ENCODE peak calls at places on chromosomes 6 and 20, in eight cellular contexts. R is activated B cell treated with CpG ODN at 0.5 μM for 24 hours; T is H54; B is activated gamma-delta T cell treated with anti-CD3 and anti-CD28 coated beads, Interleukin-2, amount 50 U/mL, for 16 hours; M is stimulated activated CD4-positive, alpha-beta T cell treated with anti-CD3 and anti-CD28 coated beads, Interleukin-15, amount 100 ng/mL, for 24 hours; X is heart right ventricle; H is naive thymus-derived CD4-positive, alpha-beta T cell; L is astrocyte of the spinal cord. N is an unnamed sample.

GRCh38 chr20:17314262-17314661 is 87.4 kb downstream of the PCSK2 start:
- DNase-seq in H (no peak), L (no peak), T (no peak), B (no peak), M (no peak), X (no peak), R (no peak), N (no peak)

GRCh38 chr6:89956182-89956581 is 61.9 kb downstream of the GJA10 start:
- DNase-seq in R (no peak), T (no peak), B (no peak), M (peak; percentile 53), X (no peak), H (no peak), L (no peak), N (no peak)

GRCh38 chr6:163392533-163392932 is 22.0 kb upstream of the QKI start:
- DNase-seq in T (no peak), R (no peak), H (no peak), X (no peak), L (peak; percentile 41), M (no peak), B (no peak), N (no peak)

GRCh38 chr6:81734081-81734480 is 18.4 kb downstream of the TENT5A start:
- DNase-seq in R (no peak), X (no peak), M (no peak), B (no peak), L (no peak), T (no peak), H (no peak), N (no peak)

GRCh38 chr6:155216312-155217028 is 47.3 kb upstream of the CLDN20 start:
- DNase-seq in H (no peak), L (no peak), M (no peak), T (no peak), R (no peak), X (no peak), B (no peak), N (peak; percentile 88)

GRCh38 chr6:1612902-1613301 is 3.2 kb downstream of the FOXC1 start:
- DNase-seq in H (no peak), R (no peak), B (no peak), T (peak; percentile 94), L (no peak), X (no peak), M (no peak), N (no peak)

GRCh38 chr6:55578537-55579363 is at the start of gene HMGCLL1:
- DNase-seq in H (no peak), X (peak; percentile 64), L (no peak), B (no peak), T (no peak), R (no peak), M (no peak), N (peak; percentile 76)

GRCh38 chr20:956330-956951 is 40.3 kb upstream of the ANGPT4 start:
- DNase-seq in X (peak; percentile 69), H (peak; percentile 69), B (peak; percentile 57), R (peak; percentile 71), L (peak; percentile 46), M (peak; percentile 80), T (peak; percentile 73), N (peak; percentile 60)

GRCh38 chr6:81031429-81031828 is 721.1 kb downstream of the TENT5A start:
- DNase-seq in H (no peak), B (no peak), T (no peak), X (no peak), R (no peak), L (no peak), M (no peak), N (no peak)

GRCh38 chr20:24657211-24657610 is 187.8 kb downstream of the SYNDIG1 start:
- DNase-seq in R (no peak), T (peak; percentile 78), X (no peak), L (peak; percentile 91), B (no peak), H (no peak), M (no peak), N (no peak)

GRCh38 chr20:8994045-8994444 is 74.8 kb upstream of the PLCB4 start:
- DNase-seq in X (no peak), L (no peak), M (no peak), T (no peak), B (no peak), H (no peak), R (no peak), N (no peak)

GRCh38 chr6:48474764-48475674 is 364.0 kb upstream of the PTCHD4 start:
- DNase-seq in B (no peak), R (no peak), M (no peak), H (no peak), T (no peak), X (no peak), L (peak; percentile 3), N (no peak)

GRCh38 chr6:159693894-159694545 is 979 bp upstream of the SOD2 start:
- DNase-seq in R (no peak), B (no peak), M (peak; percentile 22), X (no peak), L (peak; percentile 19), T (no peak), H (peak; percentile 78), N (peak; percentile 46)

GRCh38 chr6:100194535-100194934 is 200.5 kb upstream of the MCHR2 start:
- DNase-seq in T (no peak), B (no peak), R (no peak), H (no peak), X (no peak), L (no peak), M (no peak), N (no peak)

GRCh38 chr6:37137881-37138568 is 31.9 kb upstream of the PIM1 start:
- DNase-seq in H (no peak), T (no peak), X (no peak), R (no peak), B (no peak), M (peak; percentile 31), L (peak; percentile 94), N (no peak)

GRCh38 chr20:53926428-53927028 is 143.9 kb downstream of the BCAS1 start:
- DNase-seq in T (peak; percentile 69), R (peak; percentile 34), H (no peak), L (peak; percentile 91), M (peak; percentile 58), X (no peak), B (no peak), N (no peak)

GRCh38 chr6:65745614-65746013 is 38.6 kb upstream of the EYS start:
- DNase-seq in T (peak; percentile 15), X (no peak), M (no peak), R (no peak), B (no peak), H (no peak), L (no peak), N (no peak)

GRCh38 chr20:3686867-3687321 is 5.1 kb upstream of the ADAM33 start:
- DNase-seq in R (no peak), B (no peak), T (peak; percentile 71), M (no peak), H (no peak), X (peak; percentile 73), L (peak; percentile 86), N (no peak)

GRCh38 chr20:54221383-54221782 is 13.5 kb downstream of the PFDN4 start:
- DNase-seq in M (peak; percentile 27), R (no peak), L (no peak), T (no peak), X (no peak), B (no peak), H (peak; percentile 37), N (no peak)

GRCh38 chr6:78020586-78020985 is 367.7 kb downstream of the MEI4 start:
- DNase-seq in X (no peak), B (no peak), T (no peak), L (no peak), H (no peak), M (no peak), R (no peak), N (no peak)

N was measured in NCI-H2227 treated with DMSO at 0.1 percent for 48 hours.